ENCODE peak calls at places on chromosomes 7 and 10, in ten cellular contexts. Y is stimulated activated CD4-positive, alpha-beta T cell treated with anti-CD3 and anti-CD28 coated beads, TNF-alpha, amount 100 ng/mL, for 48 hours; O is H9; B is cerebellar cortex; J is nucleus accumbens; V is activated CD4-positive, alpha-beta T cell treated with anti-CD3 and anti-CD28 coated beads, Interleukin-2, amount 50 U/mL, for 1 hour; C is amygdala; T is HCEC 1CT; H is D341Med; U is G401. E is an unnamed sample.

GRCh38 chr7:47327698-47328391 is 254.1 kb downstream of the TNS3 start:
- DNase-seq in Y (no peak), O (peak), B (no peak), J (peak), V (no peak), C (peak), T (peak), H (no peak), U (peak), E (no peak)

GRCh38 chr10:24027107-24027506 is 181.8 kb upstream of the KIAA1217 start:
- DNase-seq in Y (no peak), O (no peak), B (no peak), J (no peak), V (no peak), C (no peak), T (no peak), H (no peak), U (no peak), E (no peak)

GRCh38 chr7:155815332-155816191 is 3.3 kb upstream of the SHH start:
- DNase-seq in Y (peak), O (peak), B (peak), J (peak), V (peak), C (peak), T (no peak), H (peak), U (no peak), E (peak)

GRCh38 chr10:8389630-8390029 is 335.1 kb downstream of the GATA3 start:
- DNase-seq in Y (no peak), O (no peak), B (no peak), J (no peak), V (no peak), C (no peak), T (no peak), H (no peak), U (no peak), E (no peak)

GRCh38 chr10:35565602-35566061 is 39.5 kb upstream of the GJD4 start:
- DNase-seq in Y (no peak), O (no peak), B (peak), J (peak), V (no peak), C (no peak), T (peak), H (no peak), U (peak), E (no peak)

GRCh38 chr7:36207451-36208291 is 54.6 kb downstream of the EEPD1 start:
- DNase-seq in Y (no peak), O (no peak), B (peak), J (peak), V (peak), C (peak), T (peak), H (no peak), U (peak), E (peak)

GRCh38 chr7:158832994-158833393 is 3.7 kb upstream of the ESYT2 start:
- DNase-seq in Y (no peak), O (no peak), B (no peak), J (no peak), V (no peak), C (no peak), T (no peak), H (no peak), U (no peak), E (no peak)

GRCh38 chr10:122252805-122253204 is 18.3 kb upstream of the BTBD16 start:
- DNase-seq in Y (no peak), O (no peak), B (no peak), J (no peak), V (no peak), C (no peak), T (no peak), H (no peak), U (no peak), E (no peak)

GRCh38 chr7:131605280-131605878 is 49.0 kb upstream of the PODXL start:
- DNase-seq in Y (no peak), O (peak), B (no peak), J (no peak), V (no peak), C (no peak), T (no peak), H (no peak), U (no peak), E (no peak)

GRCh38 chr10:123614888-123615287 is 51.3 kb upstream of the GPR26 start:
- DNase-seq in Y (peak), O (peak), B (peak), J (peak), V (peak), C (no peak), T (no peak), H (peak), U (no peak), E (peak)

GRCh38 chr10:130191380-130191779 is 55.2 kb downstream of the GLRX3 start:
- DNase-seq in Y (no peak), O (no peak), B (no peak), J (no peak), V (no peak), C (no peak), T (no peak), H (no peak), U (no peak), E (no peak)

GRCh38 chr7:68484731-68485130 is 1113.5 kb upstream of the AUTS2 start:
- DNase-seq in Y (no peak), O (no peak), B (no peak), J (no peak), V (no peak), C (no peak), T (no peak), H (no peak), U (no peak), E (no peak)

GRCh38 chr10:133307776-133308430 is 769 bp downstream of the TUBGCP2 start:
- DNase-seq in Y (peak), O (peak), B (peak), J (peak), V (peak), C (no peak), T (peak), H (peak), U (peak), E (peak)

GRCh38 chr10:116708386-116708785 is 34.0 kb downstream of the HSPA12A start:
- DNase-seq in Y (no peak), O (no peak), B (no peak), J (no peak), V (no peak), C (no peak), T (no peak), H (no peak), U (no peak), E (no peak)

GRCh38 chr10:103282961-103283360 is 6.0 kb downstream of the INA start:
- DNase-seq in Y (no peak), O (no peak), B (no peak), J (no peak), V (no peak), C (no peak), T (no peak), H (no peak), U (peak), E (no peak)

GRCh38 chr7:45718464-45719330 is 144.5 kb downstream of the ADCY1 start:
- DNase-seq in Y (no peak), O (peak), B (no peak), J (no peak), V (no peak), C (no peak), T (no peak), H (peak), U (no peak), E (no peak)

GRCh38 chr10:10831085-10831484 is 186.6 kb upstream of the CELF2 start:
- DNase-seq in Y (no peak), O (no peak), B (no peak), J (no peak), V (no peak), C (no peak), T (peak), H (no peak), U (no peak), E (no peak)

GRCh38 chr7:115782716-115783460 is 247.7 kb downstream of the TFEC start:
- DNase-seq in Y (no peak), O (no peak), B (no peak), J (peak), V (no peak), C (no peak), T (no peak), H (peak), U (no peak), E (no peak)

GRCh38 chr10:62815373-62816111 is 624 bp downstream of the EGR2 start:
- DNase-seq in Y (no peak), O (peak), B (no peak), J (no peak), V (peak), C (no peak), T (no peak), H (no peak), U (no peak), E (no peak)

GRCh38 chr10:119020627-119020946 is 8.9 kb upstream of the NANOS1 start:
- DNase-seq in Y (peak), O (no peak), B (no peak), J (no peak), V (no peak), C (no peak), T (peak), H (no peak), U (no peak), E (no peak)